ENCODE peak calls at places on chromosome 1, in ten cellular contexts. R is KBM-7; N is midbrain; A is activated CD8-positive, alpha-beta memory T cell treated with anti-CD3 and anti-CD28 coated beads for 1 hour; U is ovary; V is mucosa of gallbladder; W is amniotic stem cell; L is activated CD4-positive, alpha-beta T cell treated with anti-CD3 and anti-CD28 coated beads, Interleukin-2, amount 50 U/mL, for 1 hour; I is body of pancreas; Q is ELR. P is an unnamed sample.

GRCh38 chr1:46645815-46646214 is 22.3 kb downstream of the ATPAF1 start:
- DNase-seq in N (no peak), U (no peak), I (no peak), W (no peak), V (no peak), Q (no peak), R (no peak), L (no peak), A (no peak), P (no peak)

GRCh38 chr1:231020816-231021215 is 19.2 kb downstream of the FAM89A start:
- DNase-seq in N (no peak), I (no peak), R (no peak), A (no peak), V (no peak), U (no peak), Q (no peak), L (no peak), W (no peak), P (no peak)

GRCh38 chr1:189237008-189237407 is 1240.7 kb downstream of the BRINP3 start:
- DNase-seq in A (no peak), V (no peak), L (no peak), W (no peak), N (no peak), I (no peak), U (no peak), Q (no peak), R (no peak), P (no peak)

GRCh38 chr1:20903452-20903851 is 116.3 kb upstream of the HP1BP3 start:
- DNase-seq in Q (no peak), I (no peak), A (no peak), N (no peak), W (no peak), R (no peak), U (no peak), L (no peak), V (no peak), P (no peak)

GRCh38 chr1:31374511-31375196 is 1.8 kb upstream of the FABP3 start:
- DNase-seq in Q (no peak), V (peak; percentile 54), I (peak; percentile 55), W (no peak), R (no peak), L (no peak), N (no peak), U (peak; percentile 77), A (no peak), P (peak; percentile 35)

GRCh38 chr1:11767932-11768704 is 6.1 kb downstream of the C1orf167 start:
- DNase-seq in V (no peak), I (no peak), L (no peak), Q (no peak), W (no peak), A (no peak), U (no peak), N (no peak), R (no peak), P (no peak)

GRCh38 chr1:39754906-39755504 is 16.1 kb downstream of the OXCT2 start:
- DNase-seq in N (no peak), I (peak; percentile 30), R (no peak), L (no peak), U (no peak), Q (no peak), W (no peak), V (no peak), A (no peak), P (no peak)

GRCh38 chr1:177164380-177165068 is at the start of gene ASTN1:
- DNase-seq in U (peak; percentile 20), V (no peak), L (no peak), R (no peak), Q (no peak), A (no peak), W (no peak), I (peak; percentile 5), N (peak; percentile 31), P (no peak)

GRCh38 chr1:210003501-210003900 is 65.5 kb downstream of the SYT14 start:
- DNase-seq in A (no peak), V (no peak), Q (peak; percentile 14), N (no peak), I (no peak), U (no peak), W (no peak), L (no peak), R (no peak), P (no peak)

GRCh38 chr1:208077232-208077751 is 166.4 kb upstream of the CD34 start:
- DNase-seq in V (no peak), A (no peak), L (no peak), N (no peak), I (no peak), W (no peak), Q (no peak), R (no peak), U (no peak), P (no peak)